ENCODE peak calls at places on chromosome 14, in seven cellular contexts. One of them, this sample, is unnamed. For H3K4me1 and H3K36me3, the result is how much of the 10 kb centered on the place peaks cover.

GRCh38 chr14:24367506-24368214 is at the start of gene NFATC4:
- DNase-seq in tibial artery: peak
- DNase-seq in esophagus squamous epithelium: no peak
- DNase-seq in HepG2: peak
- DNase-seq in adrenal gland: peak
- DNase-seq in stomach: peak
- DNase-seq in mucosa of descending colon: peak
- DNase-seq in this sample: peak

GRCh38 chr14:69263771-69264170 is 3.8 kb downstream of the GALNT16 start:
- DNase-seq in esophagus squamous epithelium: no peak
- DNase-seq in adrenal gland: peak
- DNase-seq in mucosa of descending colon: no peak
- DNase-seq in HepG2: no peak
- DNase-seq in tibial artery: no peak
- DNase-seq in stomach: no peak
- DNase-seq in this sample: no peak

GRCh38 chr14:87960013-87960787 is 32.8 kb downstream of the GALC start:
- DNase-seq in mucosa of descending colon: no peak
- DNase-seq in stomach: no peak
- DNase-seq in tibial artery: no peak
- DNase-seq in adrenal gland: no peak
- DNase-seq in esophagus squamous epithelium: no peak
- DNase-seq in HepG2: no peak
- DNase-seq in this sample: no peak

GRCh38 chr14:94827711-94828505 is 58.0 kb upstream of the GSC start:
- DNase-seq in adrenal gland: no peak
- DNase-seq in esophagus squamous epithelium: no peak
- DNase-seq in mucosa of descending colon: no peak
- DNase-seq in HepG2: no peak
- DNase-seq in tibial artery: peak
- DNase-seq in stomach: no peak
- DNase-seq in this sample: no peak

GRCh38 chr14:66650491-66650911 is 142.6 kb downstream of the GPHN start:
- DNase-seq in HepG2: no peak
- DNase-seq in stomach: no peak
- DNase-seq in mucosa of descending colon: no peak
- DNase-seq in esophagus squamous epithelium: no peak
- DNase-seq in adrenal gland: no peak
- DNase-seq in tibial artery: no peak
- DNase-seq in this sample: no peak

GRCh38 chr14:77063581-77064289 is 34.3 kb upstream of the CIPC start:
- DNase-seq in mucosa of descending colon: no peak
- DNase-seq in HepG2: no peak
- DNase-seq in adrenal gland: no peak
- DNase-seq in stomach: no peak
- DNase-seq in tibial artery: peak
- DNase-seq in esophagus squamous epithelium: no peak
- DNase-seq in this sample: no peak

GRCh38 chr14:31994391-31995033 is 82.6 kb upstream of the ARHGAP5 start:
- DNase-seq in esophagus squamous epithelium: no peak
- DNase-seq in adrenal gland: no peak
- DNase-seq in HepG2: no peak
- DNase-seq in mucosa of descending colon: no peak
- DNase-seq in stomach: no peak
- DNase-seq in tibial artery: no peak
- DNase-seq in this sample: no peak

GRCh38 chr14:68307769-68308168 is 485.1 kb downstream of the ZFP36L1 start:
- DNase-seq in adrenal gland: no peak
- DNase-seq in esophagus squamous epithelium: no peak
- DNase-seq in stomach: no peak
- DNase-seq in tibial artery: no peak
- DNase-seq in mucosa of descending colon: no peak
- DNase-seq in HepG2: no peak
- DNase-seq in this sample: no peak

GRCh38 chr14:89507521-89507920 is 90.5 kb upstream of the FOXN3 start:
- DNase-seq in adrenal gland: no peak
- DNase-seq in esophagus squamous epithelium: no peak
- DNase-seq in tibial artery: no peak
- DNase-seq in mucosa of descending colon: no peak
- DNase-seq in stomach: no peak
- DNase-seq in HepG2: peak
- DNase-seq in this sample: no peak

GRCh38 chr14:55438066-55438683 is 2.2 kb downstream of the TBPL2 start:
- DNase-seq in stomach: no peak
- DNase-seq in HepG2: peak
- DNase-seq in tibial artery: no peak
- DNase-seq in esophagus squamous epithelium: no peak
- DNase-seq in mucosa of descending colon: no peak
- DNase-seq in adrenal gland: peak
- DNase-seq in this sample: no peak

GRCh38 chr14:91322623-91323022 is 78.1 kb upstream of the GPR68 start:
- DNase-seq in esophagus squamous epithelium: no peak
- DNase-seq in HepG2: no peak
- DNase-seq in stomach: no peak
- DNase-seq in tibial artery: no peak
- DNase-seq in adrenal gland: no peak
- DNase-seq in mucosa of descending colon: no peak
- DNase-seq in this sample: no peak
- H3K4me1 ChIP-seq in esophagus squamous epithelium: under half
- H3K4me1 ChIP-seq in HepG2: under half
- H3K4me1 ChIP-seq in stomach: half or more
- H3K4me1 ChIP-seq in tibial artery: under half
- H3K4me1 ChIP-seq in adrenal gland: under half
- H3K4me1 ChIP-seq in mucosa of descending colon: under half
- H3K4me1 ChIP-seq in this sample: under half

GRCh38 chr14:96567289-96567899 is 65.2 kb downstream of the PAPOLA start:
- DNase-seq in esophagus squamous epithelium: no peak
- DNase-seq in stomach: no peak
- DNase-seq in adrenal gland: no peak
- DNase-seq in tibial artery: no peak
- DNase-seq in HepG2: peak
- DNase-seq in mucosa of descending colon: no peak
- DNase-seq in this sample: no peak
- H3K36me3 ChIP-seq in esophagus squamous epithelium: half or more
- H3K36me3 ChIP-seq in stomach: under half
- H3K36me3 ChIP-seq in adrenal gland: under half
- H3K36me3 ChIP-seq in tibial artery: under half
- H3K36me3 ChIP-seq in HepG2: under half
- H3K36me3 ChIP-seq in mucosa of descending colon: under half
- H3K36me3 ChIP-seq in this sample: under half

DNA sequence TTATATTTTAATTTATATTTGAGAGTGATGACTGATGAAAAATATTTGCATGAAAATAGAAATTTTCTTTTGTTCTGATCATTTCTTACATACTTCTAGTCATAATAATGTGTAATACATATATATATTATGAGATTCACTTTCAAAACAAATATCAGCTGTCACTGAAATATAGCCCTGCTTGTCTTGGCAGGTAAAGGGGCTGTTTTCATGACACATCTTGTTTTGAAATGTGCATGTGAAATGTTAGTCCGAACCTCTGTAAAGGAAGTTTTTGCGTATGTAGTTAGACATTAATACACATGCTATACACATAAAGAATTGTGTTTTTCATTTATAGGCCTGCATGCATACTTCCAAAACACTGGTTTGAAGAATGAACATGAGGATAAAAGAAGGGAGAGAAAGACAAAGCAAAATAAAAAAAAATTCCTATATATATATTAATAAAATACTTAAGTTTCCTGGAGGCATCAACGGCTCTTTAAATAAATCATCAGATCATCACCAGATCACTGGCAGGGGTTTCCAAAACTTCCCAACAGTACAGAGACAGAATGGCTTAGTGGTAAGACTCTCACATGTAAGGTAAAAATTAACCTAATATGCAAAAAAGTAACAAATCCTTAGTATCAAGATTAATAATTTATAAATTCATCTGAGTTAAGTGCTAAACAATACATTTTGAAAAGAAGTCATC is 60.0 kb downstream of the SEL1L start:
- DNase-seq in adrenal gland: no peak
- DNase-seq in tibial artery: no peak
- DNase-seq in stomach: no peak
- DNase-seq in esophagus squamous epithelium: no peak
- DNase-seq in mucosa of descending colon: no peak
- DNase-seq in HepG2: no peak
- DNase-seq in this sample: no peak
- H3K4me1 ChIP-seq in adrenal gland: under half
- H3K4me1 ChIP-seq in tibial artery: under half
- H3K4me1 ChIP-seq in stomach: under half
- H3K4me1 ChIP-seq in esophagus squamous epithelium: under half
- H3K4me1 ChIP-seq in mucosa of descending colon: under half
- H3K4me1 ChIP-seq in HepG2: under half
- H3K4me1 ChIP-seq in this sample: under half

GRCh38 chr14:105010891-105011291 is 10.0 kb downstream of the CDCA4 start:
- DNase-seq in HepG2: no peak
- DNase-seq in esophagus squamous epithelium: no peak
- DNase-seq in adrenal gland: no peak
- DNase-seq in stomach: no peak
- DNase-seq in mucosa of descending colon: peak
- DNase-seq in tibial artery: no peak
- DNase-seq in this sample: no peak
- H3K36me3 ChIP-seq in HepG2: under half
- H3K36me3 ChIP-seq in esophagus squamous epithelium: half or more
- H3K36me3 ChIP-seq in adrenal gland: under half
- H3K36me3 ChIP-seq in stomach: under half
- H3K36me3 ChIP-seq in mucosa of descending colon: under half
- H3K36me3 ChIP-seq in tibial artery: half or more
- H3K36me3 ChIP-seq in this sample: under half

DNA sequence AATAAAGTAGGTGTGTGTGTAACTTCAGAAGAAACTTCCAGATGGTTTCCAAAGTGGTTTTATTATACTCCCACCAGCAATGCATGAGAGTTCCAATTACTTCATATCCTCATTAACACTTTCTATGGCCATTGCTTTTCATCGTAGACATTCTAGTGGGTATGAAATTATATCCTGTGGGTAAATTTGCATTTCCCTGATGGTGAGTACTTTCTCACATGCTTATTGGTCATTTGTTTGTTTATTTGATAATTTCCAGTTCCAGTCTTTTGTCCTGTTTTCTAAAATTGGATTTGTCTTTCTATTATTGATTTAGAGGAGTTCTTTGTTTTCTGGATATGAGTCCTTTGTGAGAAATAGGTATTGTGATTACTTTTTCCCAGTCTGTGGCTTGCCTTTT is 70.9 kb downstream of the PRKCH start:
- DNase-seq in adrenal gland: no peak
- DNase-seq in stomach: no peak
- DNase-seq in tibial artery: no peak
- DNase-seq in mucosa of descending colon: no peak
- DNase-seq in esophagus squamous epithelium: no peak
- DNase-seq in HepG2: no peak
- DNase-seq in this sample: no peak
- H3K4me1 ChIP-seq in adrenal gland: under half
- H3K4me1 ChIP-seq in stomach: under half
- H3K4me1 ChIP-seq in tibial artery: under half
- H3K4me1 ChIP-seq in mucosa of descending colon: under half
- H3K4me1 ChIP-seq in esophagus squamous epithelium: under half
- H3K4me1 ChIP-seq in HepG2: under half
- H3K4me1 ChIP-seq in this sample: under half

GRCh38 chr14:64092940-64093339 is 201.2 kb downstream of the ESR2 start:
- DNase-seq in HepG2: no peak
- DNase-seq in tibial artery: no peak
- DNase-seq in stomach: no peak
- DNase-seq in esophagus squamous epithelium: no peak
- DNase-seq in mucosa of descending colon: no peak
- DNase-seq in adrenal gland: no peak
- DNase-seq in this sample: no peak

GRCh38 chr14:64092338-64092737 is 201.8 kb downstream of the ESR2 start:
- DNase-seq in esophagus squamous epithelium: no peak
- DNase-seq in stomach: no peak
- DNase-seq in adrenal gland: no peak
- DNase-seq in mucosa of descending colon: no peak
- DNase-seq in tibial artery: no peak
- DNase-seq in HepG2: no peak
- DNase-seq in this sample: no peak

GRCh38 chr14:64091217-64091616 is 203.0 kb downstream of the ESR2 start:
- DNase-seq in HepG2: no peak
- DNase-seq in stomach: no peak
- DNase-seq in tibial artery: no peak
- DNase-seq in mucosa of descending colon: no peak
- DNase-seq in adrenal gland: no peak
- DNase-seq in esophagus squamous epithelium: no peak
- DNase-seq in this sample: no peak

GRCh38 chr14:64098120-64098519 is 196.1 kb downstream of the ESR2 start:
- DNase-seq in HepG2: no peak
- DNase-seq in esophagus squamous epithelium: no peak
- DNase-seq in stomach: no peak
- DNase-seq in mucosa of descending colon: no peak
- DNase-seq in tibial artery: no peak
- DNase-seq in adrenal gland: no peak
- DNase-seq in this sample: no peak

DNA sequence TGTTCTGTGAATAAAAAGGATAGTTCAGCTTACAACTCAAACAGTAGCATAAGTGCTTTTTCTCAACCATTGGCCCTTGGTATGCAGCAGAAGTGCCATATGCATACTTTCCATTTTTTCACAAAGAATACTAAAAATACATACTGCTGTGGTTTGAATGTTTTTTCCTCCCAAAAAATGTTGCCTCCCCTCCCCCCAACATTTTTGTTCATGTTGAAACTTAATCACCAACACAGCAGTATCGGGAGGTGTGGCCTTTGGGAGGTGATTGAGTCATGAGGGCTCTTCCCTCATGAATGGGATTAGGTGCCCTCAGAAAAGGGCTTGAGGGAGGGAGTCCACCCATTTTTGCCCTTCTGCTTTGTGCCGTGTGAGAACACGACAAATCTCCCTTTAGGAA is 198.6 kb downstream of the ESR2 start:
- DNase-seq in stomach: no peak
- DNase-seq in esophagus squamous epithelium: no peak
- DNase-seq in mucosa of descending colon: no peak
- DNase-seq in HepG2: no peak
- DNase-seq in tibial artery: no peak
- DNase-seq in adrenal gland: no peak
- DNase-seq in this sample: no peak
- H3K36me3 ChIP-seq in stomach: under half
- H3K36me3 ChIP-seq in esophagus squamous epithelium: half or more
- H3K36me3 ChIP-seq in mucosa of descending colon: under half
- H3K36me3 ChIP-seq in HepG2: under half
- H3K36me3 ChIP-seq in tibial artery: under half
- H3K36me3 ChIP-seq in adrenal gland: under half
- H3K36me3 ChIP-seq in this sample: under half

GRCh38 chr14:51478241-51478640 is 173.5 kb upstream of the FRMD6 start:
- DNase-seq in tibial artery: no peak
- DNase-seq in HepG2: no peak
- DNase-seq in mucosa of descending colon: no peak
- DNase-seq in stomach: no peak
- DNase-seq in adrenal gland: no peak
- DNase-seq in esophagus squamous epithelium: no peak
- DNase-seq in this sample: no peak
- H3K4me1 ChIP-seq in tibial artery: under half
- H3K4me1 ChIP-seq in HepG2: under half
- H3K4me1 ChIP-seq in mucosa of descending colon: under half
- H3K4me1 ChIP-seq in stomach: under half
- H3K4me1 ChIP-seq in adrenal gland: under half
- H3K4me1 ChIP-seq in esophagus squamous epithelium: under half
- H3K4me1 ChIP-seq in this sample: under half

GRCh38 chr14:65011559-65011958 is 24.9 kb downstream of the FNTB start:
- DNase-seq in tibial artery: no peak
- DNase-seq in stomach: no peak
- DNase-seq in HepG2: no peak
- DNase-seq in esophagus squamous epithelium: no peak
- DNase-seq in adrenal gland: peak
- DNase-seq in mucosa of descending colon: no peak
- DNase-seq in this sample: no peak
- H3K36me3 ChIP-seq in tibial artery: half or more
- H3K36me3 ChIP-seq in stomach: under half
- H3K36me3 ChIP-seq in HepG2: half or more
- H3K36me3 ChIP-seq in esophagus squamous epithelium: half or more
- H3K36me3 ChIP-seq in adrenal gland: under half
- H3K36me3 ChIP-seq in mucosa of descending colon: under half
- H3K36me3 ChIP-seq in this sample: under half

GRCh38 chr14:47302121-47302520 is 373.3 kb downstream of the MDGA2 start:
- DNase-seq in HepG2: no peak
- DNase-seq in tibial artery: no peak
- DNase-seq in adrenal gland: no peak
- DNase-seq in mucosa of descending colon: no peak
- DNase-seq in esophagus squamous epithelium: no peak
- DNase-seq in stomach: no peak
- DNase-seq in this sample: no peak
- H3K4me1 ChIP-seq in HepG2: under half
- H3K4me1 ChIP-seq in tibial artery: under half
- H3K4me1 ChIP-seq in adrenal gland: under half
- H3K4me1 ChIP-seq in mucosa of descending colon: under half
- H3K4me1 ChIP-seq in esophagus squamous epithelium: under half
- H3K4me1 ChIP-seq in stomach: under half
- H3K4me1 ChIP-seq in this sample: under half

This sample was measured in kidney.